ENCODE peak calls at places on chromosomes 7 and 10, in six cellular contexts. Y is NB4, B is GM06990, F is fibroblast of mammary gland, C is kidney, O is astrocyte of the spinal cord. M is an unnamed sample.

GRCh38 chr10:132883391-132883881 is 58.9 kb downstream of the CFAP46 start:
- DNase-seq in O (no peak), C (peak; percentile 63), F (no peak), Y (no peak), B (no peak), M (no peak)

GRCh38 chr7:32119790-32120196 is 49.6 kb upstream of the PDE1C start:
- DNase-seq in C (peak; percentile 60), B (no peak), Y (no peak), F (no peak), O (no peak), M (no peak)

GRCh38 chr7:138867744-138868143 is 69.7 kb upstream of the ATP6V0A4 start:
- DNase-seq in B (no peak), O (no peak), F (no peak), C (no peak), Y (no peak), M (no peak)

GRCh38 chr7:77327067-77327931 is 88.8 kb downstream of the GSAP start:
- DNase-seq in Y (peak; percentile 100), C (peak; percentile 78), O (peak; percentile 47), F (peak; percentile 68), B (no peak), M (peak; percentile 80)

GRCh38 chr10:133474833-133475734 is 21.3 kb downstream of the SCART1 start:
- DNase-seq in B (no peak), O (no peak), C (peak; percentile 38), Y (no peak), F (no peak), M (no peak)

GRCh38 chr7:111364413-111364812 is 197.9 kb downstream of the IMMP2L start:
- DNase-seq in B (no peak), O (peak; percentile 48), F (peak; percentile 67), Y (no peak), C (no peak), M (peak; percentile 38)

GRCh38 chr7:101123703-101124068 is 3.2 kb upstream of the SERPINE1 start:
- DNase-seq in B (no peak), C (no peak), Y (no peak), O (no peak), F (no peak), M (no peak)

GRCh38 chr7:997404-998395 is 14.7 kb downstream of the CYP2W1 start:
- DNase-seq in C (no peak), O (no peak), F (no peak), B (no peak), Y (no peak), M (no peak)

GRCh38 chr10:4807803-4808507 is 18.1 kb upstream of the AKR1E2 start:
- DNase-seq in B (peak; percentile 25), C (no peak), F (peak; percentile 82), Y (no peak), O (peak; percentile 86), M (peak; percentile 91)

GRCh38 chr7:106952658-106953231 is 87.7 kb downstream of the PIK3CG start:
- DNase-seq in B (no peak), O (no peak), Y (no peak), C (no peak), F (no peak), M (no peak)

GRCh38 chr7:91054374-91054773 is 209.9 kb upstream of the FZD1 start:
- DNase-seq in F (no peak), B (no peak), O (no peak), Y (no peak), C (no peak), M (no peak)

GRCh38 chr7:138979988-138980574 is 1.1 kb downstream of the KIAA1549 start:
- DNase-seq in C (no peak), Y (no peak), O (peak; percentile 17), F (no peak), B (no peak), M (peak; percentile 26)

GRCh38 chr10:17616403-17617030 is 657 bp downstream of the HACD1 start:
- DNase-seq in Y (peak; percentile 76), O (peak; percentile 53), B (peak; percentile 30), C (peak; percentile 87), F (peak; percentile 39), M (peak; percentile 43)

GRCh38 chr10:56507033-56507432 is 146.0 kb upstream of the ZWINT start:
- DNase-seq in B (no peak), Y (no peak), F (no peak), C (no peak), O (no peak), M (no peak)

GRCh38 chr7:101235050-101235449 is 2.6 kb downstream of the CLDN15 start:
- DNase-seq in O (no peak), F (no peak), Y (peak; percentile 62), C (no peak), B (no peak), M (peak; percentile 6)

GRCh38 chr10:43867667-43868361 is 219.1 kb upstream of the ZNF32 start:
- DNase-seq in C (no peak), B (no peak), O (peak; percentile 80), F (peak; percentile 87), Y (no peak), M (peak; percentile 75)

GRCh38 chr7:26912351-26912750 is 48.0 kb upstream of the SKAP2 start:
- DNase-seq in O (no peak), B (no peak), C (no peak), Y (peak; percentile 85), F (peak; percentile 5), M (no peak)

GRCh38 chr7:80453699-80454340 is 58.0 kb downstream of the GNAT3 start:
- DNase-seq in C (no peak), F (peak; percentile 44), B (no peak), Y (peak; percentile 52), O (peak; percentile 45), M (peak; percentile 61)

GRCh38 chr10:114953047-114953446 is 15.1 kb downstream of the TRUB1 start:
- DNase-seq in Y (no peak), O (no peak), F (no peak), B (peak; percentile 70), C (no peak), M (no peak)

GRCh38 chr10:69576334-69577011 is 3.3 kb upstream of the NEUROG3 start:
- DNase-seq in Y (no peak), B (no peak), O (peak; percentile 17), C (no peak), F (no peak), M (no peak)

GRCh38 chr7:30162622-30163124 is 27.9 kb downstream of the MTURN start:
- DNase-seq in F (peak; percentile 77), Y (peak; percentile 74), C (no peak), O (peak; percentile 52), B (no peak), M (peak; percentile 59)

GRCh38 chr10:14583967-14584366 is 190.7 kb downstream of the FAM107B start:
- DNase-seq in Y (no peak), C (no peak), O (no peak), B (no peak), F (no peak), M (no peak)

GRCh38 chr7:68146970-68147369 is 1150.3 kb downstream of the TYW1 start:
- DNase-seq in F (no peak), O (no peak), B (no peak), Y (no peak), C (no peak), M (no peak)

GRCh38 chr7:24318326-24318725 is 34.3 kb downstream of the NPY start:
- DNase-seq in B (peak; percentile 19), O (no peak), C (no peak), F (no peak), Y (peak; percentile 26), M (no peak)
- TF ChIP-seq CTCF in B (peak; percentile 82), O (peak; percentile 6), C (peak; percentile 5), F (peak; percentile 13), Y (no peak), M (no peak)

GRCh38 chr7:74030861-74031260 is 2.9 kb downstream of the ELN start:
- DNase-seq in B (no peak), C (no peak), Y (no peak), O (no peak), F (no peak), M (no peak)
- H3K4me3 ChIP-seq in B (no peak overlapping the region), C (no peak overlapping the region), Y (no peak overlapping the region), O (no peak overlapping the region), F (no peak overlapping the region), M (peak overlapping the region; percentile 40)

DNA sequence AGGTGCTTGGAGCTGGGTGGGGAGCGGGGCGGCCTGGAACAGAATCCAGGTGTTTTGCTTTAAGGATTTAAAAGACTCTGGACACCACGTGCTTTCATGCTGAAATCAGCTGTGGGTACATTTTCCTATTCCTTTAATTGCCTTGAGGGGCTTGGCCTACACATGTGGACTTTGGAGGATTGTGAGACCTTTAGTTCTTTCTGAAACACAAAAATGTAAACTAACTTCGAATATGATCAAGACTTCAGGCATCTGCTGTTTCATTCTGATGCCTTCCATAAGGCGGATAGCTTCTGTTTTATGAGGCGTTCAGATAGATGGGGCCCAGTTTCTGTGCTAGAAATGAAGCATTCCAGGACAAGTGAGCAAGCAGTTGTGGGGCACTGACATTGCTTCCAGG is 1.4 kb upstream of the NOBOX start:
- DNase-seq in O (no peak), Y (no peak), C (no peak), F (no peak), B (no peak), M (no peak)
- TF ChIP-seq CTCF in O (no peak), Y (no peak), C (no peak), F (no peak), B (no peak), M (no peak)

GRCh38 chr7:115340828-115341227 is 418.9 kb downstream of the MDFIC start:
- DNase-seq in B (no peak), Y (peak; percentile 22), F (peak; percentile 95), O (peak; percentile 91), C (no peak), M (peak; percentile 91)
- H3K4me3 ChIP-seq in B (no peak overlapping the region), Y (no peak overlapping the region), F (no peak overlapping the region), O (no peak overlapping the region), C (no peak overlapping the region), M (no peak overlapping the region)

DNA sequence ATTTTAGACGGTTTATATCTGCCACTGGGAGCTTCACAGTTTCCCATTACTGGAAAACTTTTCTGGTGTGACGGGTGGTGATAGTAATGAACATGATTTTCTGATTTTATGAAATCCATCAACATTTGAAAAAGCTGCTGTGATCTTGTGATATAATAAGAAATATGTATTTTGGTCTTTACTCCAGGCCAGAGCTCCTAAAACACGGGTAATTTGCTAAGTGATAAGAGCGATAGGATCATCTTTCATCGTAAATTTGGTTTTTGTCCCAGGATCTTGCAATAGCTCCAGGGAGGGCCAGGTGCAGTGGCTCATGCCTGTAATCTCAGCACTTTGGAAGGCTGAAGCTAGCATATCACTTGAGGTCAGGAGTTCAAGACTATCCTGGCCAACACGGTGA is 10.8 kb upstream of the RNF216 start:
- DNase-seq in O (no peak), Y (no peak), C (no peak), F (no peak), B (no peak), M (no peak)
- TF ChIP-seq CTCF in O (no peak), Y (no peak), C (no peak), F (no peak), B (no peak), M (no peak)